ENCODE peak calls at places on chromosomes 7 and 10, in six cellular contexts. J is activated CD4-positive, alpha-beta memory T cell treated with anti-CD3 and anti-CD28 coated beads for 36 hours; E is uterus; I is retina; A is NCI-H1105; V is Caco-2. Z is an unnamed sample.

GRCh38 chr7:38310601-38311057 is 37.2 kb upstream of the TARP start:
- DNase-seq in A (no peak), E (peak), J (no peak), V (no peak), I (no peak), Z (no peak)

GRCh38 chr7:31476073-31476745 is 37.7 kb upstream of the ITPRID1 start:
- DNase-seq in I (no peak), E (no peak), J (no peak), A (no peak), V (no peak), Z (no peak)

GRCh38 chr10:114473776-114474175 is 69.5 kb upstream of the AFAP1L2 start:
- DNase-seq in J (no peak), A (no peak), E (no peak), I (no peak), V (no peak), Z (no peak)

GRCh38 chr10:132942101-132942739 is at the start of gene CFAP46:
- DNase-seq in A (peak), E (no peak), I (peak), V (no peak), J (peak), Z (peak)

GRCh38 chr7:155206286-155207020 is 91.2 kb upstream of the INSIG1 start:
- DNase-seq in J (peak), A (no peak), V (no peak), I (no peak), E (peak), Z (no peak)

GRCh38 chr10:60000747-60001146 is 94.4 kb upstream of the CCDC6 start:
- DNase-seq in E (no peak), J (peak), V (no peak), A (no peak), I (no peak), Z (no peak)

GRCh38 chr7:47846117-47846836 is 102.0 kb downstream of the PKD1L1 start:
- DNase-seq in A (no peak), J (no peak), I (no peak), V (no peak), E (no peak), Z (no peak)

GRCh38 chr7:25854608-25855497 is 297.1 kb upstream of the NFE2L3 start:
- DNase-seq in J (peak), A (peak), V (peak), I (peak), E (peak), Z (peak)

GRCh38 chr7:78768859-78769258 is 684.6 kb downstream of the MAGI2 start:
- DNase-seq in J (no peak), I (peak), A (no peak), E (no peak), V (no peak), Z (peak)

GRCh38 chr10:21668831-21669230 is 134.8 kb downstream of the MLLT10 start:
- DNase-seq in I (no peak), V (no peak), A (no peak), E (no peak), J (no peak), Z (no peak)

GRCh38 chr7:138243430-138243829 is 167.2 kb downstream of the AKR1D1 start:
- DNase-seq in V (no peak), A (no peak), E (peak), J (no peak), I (peak), Z (peak)

GRCh38 chr7:78225534-78225933 is 427.0 kb downstream of the PHTF2 start:
- DNase-seq in V (no peak), J (no peak), A (no peak), I (no peak), E (no peak), Z (no peak)

GRCh38 chr10:85978566-85979358 is 387.8 kb downstream of the GRID1 start:
- DNase-seq in A (no peak), V (no peak), I (no peak), J (no peak), E (no peak), Z (no peak)

GRCh38 chr7:69211739-69212138 is 386.5 kb upstream of the AUTS2 start:
- DNase-seq in A (no peak), I (no peak), J (no peak), V (no peak), E (no peak), Z (peak)

GRCh38 chr10:101238732-101239105 is 9.5 kb upstream of the LBX1 start:
- DNase-seq in I (peak), V (no peak), E (no peak), J (peak), A (no peak), Z (no peak)

GRCh38 chr10:36493511-36493880 is 631.9 kb upstream of the ANKRD30A start:
- DNase-seq in E (no peak), A (no peak), J (no peak), I (no peak), V (no peak), Z (no peak)

GRCh38 chr7:35831208-35831607 is 30.4 kb downstream of the SEPTIN7 start:
- DNase-seq in V (no peak), A (no peak), J (no peak), E (no peak), I (no peak), Z (no peak)

GRCh38 chr7:127252380-127252718 is 392 bp downstream of the GRM8 start:
- DNase-seq in I (no peak), E (no peak), J (no peak), V (no peak), A (no peak), Z (no peak)

GRCh38 chr10:43409385-43410109 is 561 bp upstream of the HNRNPF start:
- DNase-seq in I (peak), A (no peak), J (peak), V (peak), E (peak), Z (no peak)

GRCh38 chr7:116999316-116999715 is 46.0 kb downstream of the ST7 start:
- DNase-seq in E (no peak), I (no peak), A (no peak), V (no peak), J (no peak), Z (no peak)

GRCh38 chr7:45665172-45665571 is 91.0 kb downstream of the ADCY1 start:
- DNase-seq in J (no peak), A (no peak), E (no peak), V (no peak), I (no peak), Z (no peak)

GRCh38 chr10:77867124-77867715 is 59.3 kb downstream of the DLG5 start:
- DNase-seq in I (no peak), A (no peak), J (no peak), V (no peak), E (no peak), Z (no peak)

Z was measured in NCI-H2227 treated with DMSO at 0.1 percent for 48 hours.